ENCODE peak calls at places on chromosome 17, in ten cellular contexts. One of them, this sample, is unnamed.

GRCh38 chr17:58060596-58061191 is 22.5 kb upstream of the DYNLL2 start:
- DNase-seq in pons: peak
- DNase-seq in HAP-1: no peak
- DNase-seq in lower leg skin: peak
- DNase-seq in kidney tubule cell: no peak
- DNase-seq in posterior cingulate gyrus: peak
- DNase-seq in activated naive CD4-positive, alpha-beta T cell treated with anti-CD3 and anti-CD28 coated beads, Interleukin-2, amount 50 U/mL, for 72 hours: no peak
- DNase-seq in GM23338: no peak
- DNase-seq in 8988T: no peak
- DNase-seq in cortex of kidney: no peak
- DNase-seq in this sample: no peak

GRCh38 chr17:16448490-16448889 is 33.1 kb downstream of the TRPV2 start:
- DNase-seq in pons: no peak
- DNase-seq in HAP-1: no peak
- DNase-seq in lower leg skin: no peak
- DNase-seq in kidney tubule cell: no peak
- DNase-seq in posterior cingulate gyrus: no peak
- DNase-seq in activated naive CD4-positive, alpha-beta T cell treated with anti-CD3 and anti-CD28 coated beads, Interleukin-2, amount 50 U/mL, for 72 hours: no peak
- DNase-seq in GM23338: no peak
- DNase-seq in 8988T: no peak
- DNase-seq in cortex of kidney: no peak
- DNase-seq in this sample: no peak

GRCh38 chr17:67606896-67607604 is 110.7 kb upstream of the NOL11 start:
- DNase-seq in pons: no peak
- DNase-seq in HAP-1: peak
- DNase-seq in lower leg skin: peak
- DNase-seq in kidney tubule cell: no peak
- DNase-seq in posterior cingulate gyrus: no peak
- DNase-seq in activated naive CD4-positive, alpha-beta T cell treated with anti-CD3 and anti-CD28 coated beads, Interleukin-2, amount 50 U/mL, for 72 hours: no peak
- DNase-seq in GM23338: peak
- DNase-seq in 8988T: no peak
- DNase-seq in cortex of kidney: no peak
- DNase-seq in this sample: no peak

GRCh38 chr17:18139949-18140348 is 31.4 kb downstream of the MYO15A start:
- DNase-seq in pons: no peak
- DNase-seq in HAP-1: no peak
- DNase-seq in lower leg skin: no peak
- DNase-seq in kidney tubule cell: peak
- DNase-seq in posterior cingulate gyrus: no peak
- DNase-seq in activated naive CD4-positive, alpha-beta T cell treated with anti-CD3 and anti-CD28 coated beads, Interleukin-2, amount 50 U/mL, for 72 hours: no peak
- DNase-seq in GM23338: peak
- DNase-seq in 8988T: no peak
- DNase-seq in cortex of kidney: no peak
- DNase-seq in this sample: peak

GRCh38 chr17:80774643-80775281 is 216.9 kb upstream of the CHMP6 start:
- DNase-seq in pons: no peak
- DNase-seq in HAP-1: no peak
- DNase-seq in lower leg skin: no peak
- DNase-seq in kidney tubule cell: no peak
- DNase-seq in posterior cingulate gyrus: no peak
- DNase-seq in activated naive CD4-positive, alpha-beta T cell treated with anti-CD3 and anti-CD28 coated beads, Interleukin-2, amount 50 U/mL, for 72 hours: peak
- DNase-seq in GM23338: no peak
- DNase-seq in 8988T: no peak
- DNase-seq in cortex of kidney: no peak
- DNase-seq in this sample: no peak

GRCh38 chr17:73516356-73516755 is 127.9 kb downstream of the SDK2 start:
- DNase-seq in pons: no peak
- DNase-seq in HAP-1: no peak
- DNase-seq in lower leg skin: no peak
- DNase-seq in kidney tubule cell: no peak
- DNase-seq in posterior cingulate gyrus: peak
- DNase-seq in activated naive CD4-positive, alpha-beta T cell treated with anti-CD3 and anti-CD28 coated beads, Interleukin-2, amount 50 U/mL, for 72 hours: no peak
- DNase-seq in GM23338: no peak
- DNase-seq in 8988T: no peak
- DNase-seq in cortex of kidney: no peak
- DNase-seq in this sample: no peak

GRCh38 chr17:66667090-66667489 is 167.8 kb upstream of the CACNG5 start:
- DNase-seq in pons: no peak
- DNase-seq in HAP-1: no peak
- DNase-seq in lower leg skin: no peak
- DNase-seq in kidney tubule cell: no peak
- DNase-seq in posterior cingulate gyrus: no peak
- DNase-seq in activated naive CD4-positive, alpha-beta T cell treated with anti-CD3 and anti-CD28 coated beads, Interleukin-2, amount 50 U/mL, for 72 hours: no peak
- DNase-seq in GM23338: no peak
- DNase-seq in 8988T: no peak
- DNase-seq in cortex of kidney: no peak
- DNase-seq in this sample: no peak

GRCh38 chr17:82937411-82938371 is 97.9 kb upstream of the ZNF750 start:
- DNase-seq in pons: no peak
- DNase-seq in HAP-1: no peak
- DNase-seq in lower leg skin: peak
- DNase-seq in kidney tubule cell: no peak
- DNase-seq in posterior cingulate gyrus: peak
- DNase-seq in activated naive CD4-positive, alpha-beta T cell treated with anti-CD3 and anti-CD28 coated beads, Interleukin-2, amount 50 U/mL, for 72 hours: no peak
- DNase-seq in GM23338: peak
- DNase-seq in 8988T: no peak
- DNase-seq in cortex of kidney: no peak
- DNase-seq in this sample: no peak

GRCh38 chr17:73474370-73474988 is 162.7 kb upstream of the CDC42EP4 start:
- DNase-seq in pons: no peak
- DNase-seq in HAP-1: peak
- DNase-seq in lower leg skin: peak
- DNase-seq in kidney tubule cell: peak
- DNase-seq in posterior cingulate gyrus: no peak
- DNase-seq in activated naive CD4-positive, alpha-beta T cell treated with anti-CD3 and anti-CD28 coated beads, Interleukin-2, amount 50 U/mL, for 72 hours: no peak
- DNase-seq in GM23338: no peak
- DNase-seq in 8988T: no peak
- DNase-seq in cortex of kidney: no peak
- DNase-seq in this sample: no peak

GRCh38 chr17:81556175-81556691 is 4.1 kb upstream of the FAAP100 start:
- DNase-seq in pons: no peak
- DNase-seq in HAP-1: no peak
- DNase-seq in lower leg skin: no peak
- DNase-seq in kidney tubule cell: peak
- DNase-seq in posterior cingulate gyrus: no peak
- DNase-seq in activated naive CD4-positive, alpha-beta T cell treated with anti-CD3 and anti-CD28 coated beads, Interleukin-2, amount 50 U/mL, for 72 hours: no peak
- DNase-seq in GM23338: no peak
- DNase-seq in 8988T: no peak
- DNase-seq in cortex of kidney: no peak
- DNase-seq in this sample: peak

GRCh38 chr17:58119491-58119890 is 28.7 kb upstream of the OR4D1 start:
- DNase-seq in pons: no peak
- DNase-seq in HAP-1: no peak
- DNase-seq in lower leg skin: no peak
- DNase-seq in kidney tubule cell: no peak
- DNase-seq in posterior cingulate gyrus: no peak
- DNase-seq in activated naive CD4-positive, alpha-beta T cell treated with anti-CD3 and anti-CD28 coated beads, Interleukin-2, amount 50 U/mL, for 72 hours: no peak
- DNase-seq in GM23338: no peak
- DNase-seq in 8988T: no peak
- DNase-seq in cortex of kidney: no peak
- DNase-seq in this sample: no peak

GRCh38 chr17:11356371-11356770 is 115.4 kb downstream of the SHISA6 start:
- DNase-seq in pons: no peak
- DNase-seq in HAP-1: no peak
- DNase-seq in lower leg skin: no peak
- DNase-seq in kidney tubule cell: no peak
- DNase-seq in posterior cingulate gyrus: no peak
- DNase-seq in activated naive CD4-positive, alpha-beta T cell treated with anti-CD3 and anti-CD28 coated beads, Interleukin-2, amount 50 U/mL, for 72 hours: no peak
- DNase-seq in GM23338: no peak
- DNase-seq in 8988T: no peak
- DNase-seq in cortex of kidney: no peak
- DNase-seq in this sample: no peak

GRCh38 chr17:36978810-36979584 is 30.2 kb downstream of the AATF start:
- DNase-seq in pons: no peak
- DNase-seq in HAP-1: peak
- DNase-seq in lower leg skin: no peak
- DNase-seq in kidney tubule cell: no peak
- DNase-seq in posterior cingulate gyrus: no peak
- DNase-seq in activated naive CD4-positive, alpha-beta T cell treated with anti-CD3 and anti-CD28 coated beads, Interleukin-2, amount 50 U/mL, for 72 hours: no peak
- DNase-seq in GM23338: no peak
- DNase-seq in 8988T: no peak
- DNase-seq in cortex of kidney: no peak
- DNase-seq in this sample: no peak

GRCh38 chr17:78174870-78175642 is 6.7 kb downstream of the SYNGR2 start:
- DNase-seq in pons: no peak
- DNase-seq in HAP-1: no peak
- DNase-seq in lower leg skin: no peak
- DNase-seq in kidney tubule cell: peak
- DNase-seq in posterior cingulate gyrus: no peak
- DNase-seq in activated naive CD4-positive, alpha-beta T cell treated with anti-CD3 and anti-CD28 coated beads, Interleukin-2, amount 50 U/mL, for 72 hours: no peak
- DNase-seq in GM23338: peak
- DNase-seq in 8988T: no peak
- DNase-seq in cortex of kidney: no peak
- DNase-seq in this sample: no peak

GRCh38 chr17:75830168-75831031 is 13.8 kb downstream of the UNC13D start:
- DNase-seq in pons: no peak
- DNase-seq in HAP-1: peak
- DNase-seq in lower leg skin: no peak
- DNase-seq in kidney tubule cell: no peak
- DNase-seq in posterior cingulate gyrus: no peak
- DNase-seq in activated naive CD4-positive, alpha-beta T cell treated with anti-CD3 and anti-CD28 coated beads, Interleukin-2, amount 50 U/mL, for 72 hours: peak
- DNase-seq in GM23338: peak
- DNase-seq in 8988T: no peak
- DNase-seq in cortex of kidney: no peak
- DNase-seq in this sample: no peak

GRCh38 chr17:74474043-74474792 is 7.8 kb downstream of the CD300A start:
- DNase-seq in pons: no peak
- DNase-seq in HAP-1: no peak
- DNase-seq in lower leg skin: no peak
- DNase-seq in kidney tubule cell: no peak
- DNase-seq in posterior cingulate gyrus: no peak
- DNase-seq in activated naive CD4-positive, alpha-beta T cell treated with anti-CD3 and anti-CD28 coated beads, Interleukin-2, amount 50 U/mL, for 72 hours: no peak
- DNase-seq in GM23338: no peak
- DNase-seq in 8988T: no peak
- DNase-seq in cortex of kidney: no peak
- DNase-seq in this sample: no peak

GRCh38 chr17:75271955-75272847 is 1.2 kb upstream of the MIF4GD start:
- DNase-seq in pons: no peak
- DNase-seq in HAP-1: no peak
- DNase-seq in lower leg skin: no peak
- DNase-seq in kidney tubule cell: no peak
- DNase-seq in posterior cingulate gyrus: peak
- DNase-seq in activated naive CD4-positive, alpha-beta T cell treated with anti-CD3 and anti-CD28 coated beads, Interleukin-2, amount 50 U/mL, for 72 hours: no peak
- DNase-seq in GM23338: no peak
- DNase-seq in 8988T: peak
- DNase-seq in cortex of kidney: no peak
- DNase-seq in this sample: peak

GRCh38 chr17:278055-279028 is 74.3 kb downstream of the RPH3AL start:
- DNase-seq in pons: no peak
- DNase-seq in HAP-1: peak
- DNase-seq in lower leg skin: peak
- DNase-seq in kidney tubule cell: no peak
- DNase-seq in posterior cingulate gyrus: no peak
- DNase-seq in activated naive CD4-positive, alpha-beta T cell treated with anti-CD3 and anti-CD28 coated beads, Interleukin-2, amount 50 U/mL, for 72 hours: no peak
- DNase-seq in GM23338: no peak
- DNase-seq in 8988T: no peak
- DNase-seq in cortex of kidney: no peak
- DNase-seq in this sample: no peak

GRCh38 chr17:8362651-8363332 is 13.7 kb downstream of the KRABD2 start:
- DNase-seq in pons: no peak
- DNase-seq in HAP-1: no peak
- DNase-seq in lower leg skin: no peak
- DNase-seq in kidney tubule cell: no peak
- DNase-seq in posterior cingulate gyrus: no peak
- DNase-seq in activated naive CD4-positive, alpha-beta T cell treated with anti-CD3 and anti-CD28 coated beads, Interleukin-2, amount 50 U/mL, for 72 hours: no peak
- DNase-seq in GM23338: no peak
- DNase-seq in 8988T: no peak
- DNase-seq in cortex of kidney: no peak
- DNase-seq in this sample: peak

GRCh38 chr17:69757794-69758430 is 317.1 kb upstream of the KCNJ16 start:
- DNase-seq in pons: no peak
- DNase-seq in HAP-1: no peak
- DNase-seq in lower leg skin: no peak
- DNase-seq in kidney tubule cell: no peak
- DNase-seq in posterior cingulate gyrus: no peak
- DNase-seq in activated naive CD4-positive, alpha-beta T cell treated with anti-CD3 and anti-CD28 coated beads, Interleukin-2, amount 50 U/mL, for 72 hours: no peak
- DNase-seq in GM23338: no peak
- DNase-seq in 8988T: no peak
- DNase-seq in cortex of kidney: no peak
- DNase-seq in this sample: peak

GRCh38 chr17:10316986-10317834 is 55.6 kb downstream of the MYH13 start:
- DNase-seq in pons: no peak
- DNase-seq in HAP-1: peak
- DNase-seq in lower leg skin: peak
- DNase-seq in kidney tubule cell: peak
- DNase-seq in posterior cingulate gyrus: peak
- DNase-seq in activated naive CD4-positive, alpha-beta T cell treated with anti-CD3 and anti-CD28 coated beads, Interleukin-2, amount 50 U/mL, for 72 hours: peak
- DNase-seq in GM23338: peak
- DNase-seq in 8988T: no peak
- DNase-seq in cortex of kidney: no peak
- DNase-seq in this sample: peak

GRCh38 chr17:17724307-17724921 is 43.2 kb downstream of the RAI1 start:
- DNase-seq in pons: no peak
- DNase-seq in HAP-1: no peak
- DNase-seq in lower leg skin: no peak
- DNase-seq in kidney tubule cell: no peak
- DNase-seq in posterior cingulate gyrus: peak
- DNase-seq in activated naive CD4-positive, alpha-beta T cell treated with anti-CD3 and anti-CD28 coated beads, Interleukin-2, amount 50 U/mL, for 72 hours: no peak
- DNase-seq in GM23338: peak
- DNase-seq in 8988T: no peak
- DNase-seq in cortex of kidney: no peak
- DNase-seq in this sample: no peak

GRCh38 chr17:30594223-30594952 is 117.2 kb downstream of the GOSR1 start:
- DNase-seq in pons: no peak
- DNase-seq in HAP-1: no peak
- DNase-seq in lower leg skin: peak
- DNase-seq in kidney tubule cell: no peak
- DNase-seq in posterior cingulate gyrus: no peak
- DNase-seq in activated naive CD4-positive, alpha-beta T cell treated with anti-CD3 and anti-CD28 coated beads, Interleukin-2, amount 50 U/mL, for 72 hours: no peak
- DNase-seq in GM23338: peak
- DNase-seq in 8988T: no peak
- DNase-seq in cortex of kidney: no peak
- DNase-seq in this sample: no peak

GRCh38 chr17:58161566-58161965 is 5.2 kb upstream of the OR4D2 start:
- DNase-seq in pons: no peak
- DNase-seq in HAP-1: no peak
- DNase-seq in lower leg skin: no peak
- DNase-seq in kidney tubule cell: no peak
- DNase-seq in posterior cingulate gyrus: no peak
- DNase-seq in activated naive CD4-positive, alpha-beta T cell treated with anti-CD3 and anti-CD28 coated beads, Interleukin-2, amount 50 U/mL, for 72 hours: no peak
- DNase-seq in GM23338: no peak
- DNase-seq in 8988T: no peak
- DNase-seq in cortex of kidney: no peak
- DNase-seq in this sample: no peak

GRCh38 chr17:76710863-76711611 is at the start of gene MXRA7:
- DNase-seq in pons: peak
- DNase-seq in HAP-1: peak
- DNase-seq in lower leg skin: peak
- DNase-seq in kidney tubule cell: peak
- DNase-seq in posterior cingulate gyrus: peak
- DNase-seq in activated naive CD4-positive, alpha-beta T cell treated with anti-CD3 and anti-CD28 coated beads, Interleukin-2, amount 50 U/mL, for 72 hours: peak
- DNase-seq in GM23338: peak
- DNase-seq in 8988T: peak
- DNase-seq in cortex of kidney: no peak
- DNase-seq in this sample: no peak

GRCh38 chr17:29241015-29241963 is 5.4 kb upstream of the CRYBA1 start:
- DNase-seq in pons: peak
- DNase-seq in HAP-1: peak
- DNase-seq in lower leg skin: no peak
- DNase-seq in kidney tubule cell: peak
- DNase-seq in posterior cingulate gyrus: no peak
- DNase-seq in activated naive CD4-positive, alpha-beta T cell treated with anti-CD3 and anti-CD28 coated beads, Interleukin-2, amount 50 U/mL, for 72 hours: peak
- DNase-seq in GM23338: peak
- DNase-seq in 8988T: peak
- DNase-seq in cortex of kidney: no peak
- DNase-seq in this sample: peak

GRCh38 chr17:38584350-38584925 is 21.3 kb downstream of the SRCIN1 start:
- DNase-seq in pons: no peak
- DNase-seq in HAP-1: peak
- DNase-seq in lower leg skin: peak
- DNase-seq in kidney tubule cell: peak
- DNase-seq in posterior cingulate gyrus: peak
- DNase-seq in activated naive CD4-positive, alpha-beta T cell treated with anti-CD3 and anti-CD28 coated beads, Interleukin-2, amount 50 U/mL, for 72 hours: peak
- DNase-seq in GM23338: peak
- DNase-seq in 8988T: peak
- DNase-seq in cortex of kidney: no peak
- DNase-seq in this sample: peak

GRCh38 chr17:15239471-15239870 is 25.7 kb downstream of the PMP22 start:
- DNase-seq in pons: no peak
- DNase-seq in HAP-1: no peak
- DNase-seq in lower leg skin: no peak
- DNase-seq in kidney tubule cell: no peak
- DNase-seq in posterior cingulate gyrus: no peak
- DNase-seq in activated naive CD4-positive, alpha-beta T cell treated with anti-CD3 and anti-CD28 coated beads, Interleukin-2, amount 50 U/mL, for 72 hours: no peak
- DNase-seq in GM23338: no peak
- DNase-seq in 8988T: no peak
- DNase-seq in cortex of kidney: no peak
- DNase-seq in this sample: no peak